ENCODE peak calls at places on chromosomes 7 and 10, in ten cellular contexts. T is B cell; G is stimulated activated CD8-positive, alpha-beta memory T cell treated with anti-CD3 and anti-CD28 coated beads, Interleukin-7, amount 100 ng/mL, for 4 hours; D is HTR-8/SVneo; O is GM12891; U is stimulated activated CD4-positive, alpha-beta T cell treated with anti-CD3 and anti-CD28 coated beads, TNF-alpha, amount 100 ng/mL, for 1 hour; C is NCI-H774; L is pancreas; S is OCI-LY7; Q is endothelial cell of umbilical vein. X is an unnamed sample.

GRCh38 chr7:74290999-74291441 is 1.8 kb downstream of the CLIP2 start:
- DNase-seq in T (no peak), G (no peak), D (no peak), O (no peak), U (no peak), C (no peak), L (no peak), S (no peak), Q (no peak), X (no peak)

GRCh38 chr7:144854839-144855424 is 19.1 kb upstream of the TPK1 start:
- DNase-seq in T (no peak), G (no peak), D (no peak), O (no peak), U (no peak), C (peak), L (no peak), S (peak), Q (peak), X (peak)

GRCh38 chr7:128841171-128841690 is 11.0 kb downstream of the FLNC start:
- DNase-seq in T (no peak), G (no peak), D (no peak), O (no peak), U (no peak), C (no peak), L (no peak), S (no peak), Q (no peak), X (no peak)

GRCh38 chr10:125039354-125039769 is 97.4 kb downstream of the ZRANB1 start:
- DNase-seq in T (no peak), G (no peak), D (no peak), O (no peak), U (no peak), C (no peak), L (no peak), S (no peak), Q (no peak), X (no peak)

GRCh38 chr10:127254276-127254675 is 57.9 kb upstream of the INSYN2A start:
- DNase-seq in T (no peak), G (peak), D (no peak), O (no peak), U (no peak), C (no peak), L (no peak), S (no peak), Q (peak), X (no peak)

GRCh38 chr7:128906001-128906765 is 4.3 kb downstream of the KCP start:
- DNase-seq in T (no peak), G (no peak), D (no peak), O (no peak), U (no peak), C (no peak), L (peak), S (no peak), Q (no peak), X (no peak)

GRCh38 chr7:41313171-41313570 is 389.7 kb downstream of the INHBA start:
- DNase-seq in T (no peak), G (no peak), D (no peak), O (no peak), U (no peak), C (no peak), L (no peak), S (no peak), Q (no peak), X (no peak)

GRCh38 chr7:39898867-39899266 is 51.2 kb upstream of the CDK13 start:
- DNase-seq in T (no peak), G (no peak), D (no peak), O (no peak), U (no peak), C (no peak), L (no peak), S (no peak), Q (no peak), X (no peak)

GRCh38 chr10:120422459-120422858 is 34.6 kb upstream of the PLPP4 start:
- DNase-seq in T (no peak), G (no peak), D (peak), O (no peak), U (no peak), C (no peak), L (no peak), S (no peak), Q (peak), X (no peak)

GRCh38 chr7:39735903-39736302 is 112.5 kb downstream of the RALA start:
- DNase-seq in T (no peak), G (no peak), D (no peak), O (no peak), U (no peak), C (no peak), L (no peak), S (no peak), Q (no peak), X (no peak)

GRCh38 chr10:74704629-74705360 is 121.6 kb upstream of the KAT6B start:
- DNase-seq in T (no peak), G (no peak), D (no peak), O (no peak), U (no peak), C (peak), L (peak), S (no peak), Q (no peak), X (peak)

GRCh38 chr7:1211611-1212010 is 21.1 kb upstream of the UNCX start:
- DNase-seq in T (no peak), G (no peak), D (no peak), O (no peak), U (no peak), C (no peak), L (no peak), S (no peak), Q (no peak), X (no peak)

GRCh38 chr10:110647136-110647430 is 2.9 kb downstream of the RBM20 start:
- DNase-seq in T (no peak), G (no peak), D (no peak), O (no peak), U (no peak), C (no peak), L (no peak), S (no peak), Q (no peak), X (no peak)

GRCh38 chr7:14385074-14385473 is 395.6 kb upstream of the ETV1 start:
- DNase-seq in T (no peak), G (no peak), D (no peak), O (no peak), U (no peak), C (no peak), L (no peak), S (no peak), Q (no peak), X (no peak)

GRCh38 chr7:100602889-100603696 is 930 bp downstream of the PCOLCE start:
- DNase-seq in T (peak), G (no peak), D (peak), O (no peak), U (no peak), C (no peak), L (peak), S (no peak), Q (no peak), X (no peak)

GRCh38 chr10:103691267-103691666 is 164.1 kb downstream of the SH3PXD2A start:
- DNase-seq in T (no peak), G (no peak), D (no peak), O (no peak), U (no peak), C (no peak), L (no peak), S (no peak), Q (no peak), X (no peak)

GRCh38 chr7:37065779-37066271 is 341.5 kb upstream of the AOAH start:
- DNase-seq in T (no peak), G (no peak), D (no peak), O (no peak), U (no peak), C (no peak), L (no peak), S (no peak), Q (peak), X (no peak)

GRCh38 chr7:16651391-16652254 is 5.6 kb downstream of the BZW2 start:
- DNase-seq in T (no peak), G (no peak), D (no peak), O (no peak), U (no peak), C (no peak), L (no peak), S (no peak), Q (peak), X (no peak)

GRCh38 chr10:103759100-103759781 is 96.1 kb downstream of the SH3PXD2A start:
- DNase-seq in T (no peak), G (no peak), D (no peak), O (no peak), U (no peak), C (no peak), L (no peak), S (peak), Q (peak), X (no peak)

GRCh38 chr10:97066877-97067555 is 118.7 kb downstream of the SLIT1 start:
- DNase-seq in T (no peak), G (no peak), D (no peak), O (no peak), U (no peak), C (no peak), L (no peak), S (no peak), Q (no peak), X (no peak)

GRCh38 chr10:43679509-43679908 is 30.8 kb upstream of the ZNF32 start:
- DNase-seq in T (no peak), G (no peak), D (no peak), O (no peak), U (no peak), C (no peak), L (peak), S (no peak), Q (no peak), X (no peak)

GRCh38 chr7:76123316-76123715 is 75.4 kb downstream of the MDH2 start:
- DNase-seq in T (no peak), G (no peak), D (no peak), O (no peak), U (no peak), C (no peak), L (no peak), S (no peak), Q (no peak), X (no peak)

GRCh38 chr7:123265853-123266252 is 66.1 kb upstream of the SLC13A1 start:
- DNase-seq in T (no peak), G (no peak), D (no peak), O (no peak), U (no peak), C (no peak), L (no peak), S (no peak), Q (no peak), X (no peak)

GRCh38 chr7:39927018-39927417 is 23.0 kb upstream of the CDK13 start:
- DNase-seq in T (no peak), G (no peak), D (no peak), O (no peak), U (no peak), C (no peak), L (no peak), S (no peak), Q (no peak), X (no peak)

X was measured in COR-L47.